ENCODE peak calls at places on chromosome 3, in seven cellular contexts. D, F, N, U, A, O and Z are unnamed samples.

GRCh38 chr3:71450162-71450561 is 133.4 kb downstream of the FOXP1 start:
- DNase-seq in D (no peak), F (no peak), N (no peak), U (no peak), A (no peak), O (no peak), Z (no peak)

GRCh38 chr3:73547427-73548036 is 77.2 kb downstream of the PDZRN3 start:
- DNase-seq in D (no peak), F (peak), N (no peak), U (no peak), A (no peak), O (no peak), Z (peak)

GRCh38 chr3:4501422-4501821 is 8.3 kb downstream of the ITPR1 start:
- DNase-seq in D (no peak), F (no peak), N (no peak), U (no peak), A (no peak), O (no peak), Z (no peak)

GRCh38 chr3:42520336-42520735 is 17.9 kb downstream of the VIPR1 start:
- DNase-seq in D (no peak), F (no peak), N (no peak), U (no peak), A (no peak), O (no peak), Z (no peak)

GRCh38 chr3:28114893-28115292 is 126.5 kb upstream of the CMC1 start:
- DNase-seq in D (no peak), F (no peak), N (no peak), U (no peak), A (no peak), O (no peak), Z (no peak)

GRCh38 chr3:16204751-16205150 is 30.3 kb downstream of the GALNT15 start:
- DNase-seq in D (no peak), F (no peak), N (no peak), U (no peak), A (no peak), O (no peak), Z (no peak)

GRCh38 chr3:194137314-194138097 is 1.6 kb downstream of the HES1 start:
- DNase-seq in D (no peak), F (no peak), N (no peak), U (peak), A (peak), O (peak), Z (peak)

GRCh38 chr3:144273611-144274010 is 302.0 kb downstream of the DIPK2A start:
- DNase-seq in D (no peak), F (no peak), N (no peak), U (no peak), A (no peak), O (no peak), Z (no peak)

GRCh38 chr3:191966556-191966955 is 505.6 kb downstream of the PYDC2 start:
- DNase-seq in D (no peak), F (no peak), N (no peak), U (no peak), A (no peak), O (no peak), Z (no peak)

GRCh38 chr3:161415506-161416231 is 44.4 kb upstream of the SPTSSB start:
- DNase-seq in D (no peak), F (peak), N (no peak), U (no peak), A (no peak), O (no peak), Z (peak)

GRCh38 chr3:37800022-37800493 is 61.6 kb upstream of the CTDSPL start:
- DNase-seq in D (no peak), F (no peak), N (no peak), U (no peak), A (no peak), O (no peak), Z (no peak)

GRCh38 chr3:15858547-15859506 is 61.0 kb upstream of the ANKRD28 start:
- DNase-seq in D (peak), F (no peak), N (no peak), U (peak), A (peak), O (peak), Z (no peak)

GRCh38 chr3:169104972-169105371 is 558.5 kb downstream of the MECOM start:
- DNase-seq in D (no peak), F (no peak), N (no peak), U (no peak), A (no peak), O (no peak), Z (no peak)

GRCh38 chr3:129624347-129625070 is 18.0 kb upstream of the PLXND1 start:
- DNase-seq in D (no peak), F (no peak), N (no peak), U (no peak), A (no peak), O (no peak), Z (no peak)

GRCh38 chr3:150449169-150449721 is 41.1 kb downstream of the TSC22D2 start:
- DNase-seq in D (no peak), F (no peak), N (no peak), U (no peak), A (no peak), O (no peak), Z (peak)

GRCh38 chr3:149278911-149279310 is 54.5 kb downstream of the TM4SF18 start:
- DNase-seq in D (no peak), F (no peak), N (no peak), U (no peak), A (no peak), O (no peak), Z (no peak)

GRCh38 chr3:41267975-41268640 is 68.8 kb downstream of the CTNNB1 start:
- DNase-seq in D (no peak), F (peak), N (no peak), U (no peak), A (no peak), O (no peak), Z (peak)

GRCh38 chr3:62622553-62623174 is 249.3 kb upstream of the FEZF2 start:
- DNase-seq in D (peak), F (peak), N (peak), U (peak), A (peak), O (no peak), Z (no peak)

GRCh38 chr3:71658131-71658530 is 67.1 kb downstream of the EIF4E3 start:
- DNase-seq in D (no peak), F (peak), N (no peak), U (no peak), A (peak), O (no peak), Z (no peak)

GRCh38 chr3:157436583-157437300 is at the start of gene PTX3:
- DNase-seq in D (peak), F (peak), N (no peak), U (no peak), A (no peak), O (peak), Z (peak)

GRCh38 chr3:12629560-12629959 is 34.4 kb downstream of the RAF1 start:
- DNase-seq in D (no peak), F (peak), N (no peak), U (no peak), A (no peak), O (no peak), Z (peak)

GRCh38 chr3:123276346-123276745 is 74.6 kb downstream of the SEC22A start:
- DNase-seq in D (no peak), F (no peak), N (no peak), U (no peak), A (no peak), O (no peak), Z (no peak)

GRCh38 chr3:79604681-79605080 is 163.1 kb downstream of the ROBO1 start:
- DNase-seq in D (no peak), F (no peak), N (no peak), U (no peak), A (no peak), O (no peak), Z (no peak)

GRCh38 chr3:115960799-115961198 is 337.5 kb downstream of the GAP43 start:
- DNase-seq in D (no peak), F (no peak), N (peak), U (no peak), A (no peak), O (no peak), Z (no peak)

GRCh38 chr3:134682196-134682880 is 31.5 kb upstream of the KY start:
- DNase-seq in D (no peak), F (no peak), N (no peak), U (no peak), A (no peak), O (no peak), Z (no peak)